ENCODE peak calls at places on chromosomes 4 and X, in seven cellular contexts. Z, B, C, E, U, T and A are unnamed samples.

GRCh38 chrX:70062961-70063550 is 799 bp downstream of the OTUD6A start:
- DNase-seq in Z (no peak), B (no peak), C (no peak), T (no peak), U (no peak), E (no peak), A (no peak)

GRCh38 chr4:176438401-176438800 is 118.6 kb downstream of the SPCS3 start:
- DNase-seq in B (no peak), E (no peak), T (no peak), U (no peak), Z (no peak), C (no peak), A (no peak)

GRCh38 chr4:25970241-25970675 is 56.2 kb downstream of the SMIM20 start:
- DNase-seq in T (peak), U (no peak), Z (peak), C (no peak), B (no peak), E (no peak), A (no peak)

GRCh38 chr4:4555916-4556315 is 14.1 kb upstream of the STX18 start:
- DNase-seq in B (no peak), Z (no peak), E (peak), T (no peak), C (no peak), U (no peak), A (no peak)

GRCh38 chrX:111098874-111099273 is 2.9 kb downstream of the PAK3 start:
- DNase-seq in E (peak), C (no peak), B (peak), Z (peak), U (peak), T (peak), A (peak)

GRCh38 chrX:34559325-34559724 is 97.8 kb downstream of the TMEM47 start:
- DNase-seq in B (no peak), U (no peak), T (no peak), C (peak), E (peak), Z (no peak), A (no peak)

GRCh38 chr4:54879576-54879975 is 221.8 kb downstream of the KIT start:
- DNase-seq in C (no peak), E (peak), T (no peak), B (no peak), Z (no peak), U (no peak), A (no peak)

GRCh38 chr4:170884965-170885583 is 795.3 kb upstream of the AADAT start:
- DNase-seq in Z (no peak), U (no peak), E (no peak), C (no peak), T (no peak), B (no peak), A (no peak)

GRCh38 chr4:37794046-37794445 is 32.4 kb upstream of the PGM2 start:
- DNase-seq in U (no peak), Z (no peak), B (no peak), T (no peak), E (peak), C (no peak), A (no peak)

GRCh38 chr4:184475096-184475461 is 729 bp upstream of the IRF2 start:
- DNase-seq in U (peak), B (peak), E (peak), C (peak), T (peak), Z (peak), A (peak)

GRCh38 chr4:149690726-149691125 is 124.9 kb downstream of the IQCM start:
- DNase-seq in C (no peak), U (no peak), Z (no peak), B (no peak), T (no peak), E (no peak), A (no peak)

GRCh38 chr4:16142598-16143295 is 58.9 kb upstream of the PROM1 start:
- DNase-seq in T (no peak), B (no peak), Z (no peak), C (no peak), U (no peak), E (no peak), A (no peak)

GRCh38 chr4:140251566-140251965 is 97.6 kb upstream of the MAML3 start:
- DNase-seq in U (no peak), B (no peak), Z (no peak), T (no peak), C (no peak), E (no peak), A (no peak)

GRCh38 chrX:155048997-155049619 is 21.8 kb downstream of the CMC4 start:
- DNase-seq in U (peak), T (no peak), E (peak), B (peak), Z (peak), C (peak), A (peak)

GRCh38 chr4:80393246-80393969 is 57.9 kb downstream of the CFAP299 start:
- DNase-seq in T (no peak), Z (no peak), U (no peak), B (no peak), E (peak), C (no peak), A (no peak)

GRCh38 chr4:123198706-123199105 is 197.9 kb upstream of the SPRY1 start:
- DNase-seq in B (no peak), E (no peak), U (no peak), Z (no peak), T (no peak), C (no peak), A (no peak)

GRCh38 chr4:99612281-99612680 is 37.7 kb downstream of the MTTP start:
- DNase-seq in U (no peak), C (no peak), E (no peak), B (no peak), T (no peak), Z (no peak), A (no peak)

GRCh38 chr4:3775011-3775410 is 8.8 kb downstream of the ADRA2C start:
- DNase-seq in C (no peak), E (no peak), T (no peak), B (no peak), U (no peak), Z (no peak), A (no peak)

GRCh38 chr4:125744891-125745364 is 430.2 kb downstream of the FAT4 start:
- DNase-seq in T (no peak), U (no peak), B (no peak), E (no peak), Z (no peak), C (no peak), A (no peak)

GRCh38 chr4:133968174-133968573 is 233.4 kb downstream of the PABPC4L start:
- DNase-seq in T (no peak), U (no peak), Z (no peak), E (no peak), B (no peak), C (peak), A (no peak)

GRCh38 chr4:172716291-172716690 is 452.3 kb upstream of the GALNT7 start:
- DNase-seq in T (no peak), Z (no peak), U (no peak), B (no peak), E (no peak), C (no peak), A (no peak)

GRCh38 chr4:189656551-189657165 is 284.0 kb upstream of the FRG1 start:
- DNase-seq in U (no peak), T (no peak), E (no peak), Z (no peak), B (no peak), C (no peak), A (no peak)

GRCh38 chrX:108332281-108332680 is 105.9 kb downstream of the COL4A6 start:
- DNase-seq in C (no peak), B (no peak), E (no peak), T (no peak), U (no peak), Z (no peak), A (no peak)

GRCh38 chrX:45735571-45735970 is 534.9 kb upstream of the DIPK2B start:
- DNase-seq in U (no peak), E (no peak), T (no peak), B (no peak), Z (no peak), C (peak), A (no peak)

GRCh38 chr4:2484993-2485392 is 16.1 kb downstream of the RNF4 start:
- DNase-seq in B (peak), Z (peak), U (no peak), E (no peak), T (peak), C (peak), A (no peak)

GRCh38 chr4:41369680-41370079 is 113.0 kb downstream of the UCHL1 start:
- DNase-seq in C (peak), Z (no peak), B (no peak), T (no peak), E (no peak), U (no peak), A (no peak)

GRCh38 chr4:163474027-163474426 is 473 bp upstream of the TKTL2 start:
- DNase-seq in E (no peak), T (no peak), Z (no peak), B (no peak), C (no peak), U (no peak), A (no peak)

GRCh38 chr4:66522244-66522643 is 852.0 kb upstream of the EPHA5 start:
- DNase-seq in B (no peak), Z (no peak), E (no peak), U (no peak), T (no peak), C (no peak), A (no peak)
- H3K27ac ChIP-seq in B (no peak), Z (no peak), E (no peak), U (no peak), T (no peak), C (no peak), A (no peak)

DNA sequence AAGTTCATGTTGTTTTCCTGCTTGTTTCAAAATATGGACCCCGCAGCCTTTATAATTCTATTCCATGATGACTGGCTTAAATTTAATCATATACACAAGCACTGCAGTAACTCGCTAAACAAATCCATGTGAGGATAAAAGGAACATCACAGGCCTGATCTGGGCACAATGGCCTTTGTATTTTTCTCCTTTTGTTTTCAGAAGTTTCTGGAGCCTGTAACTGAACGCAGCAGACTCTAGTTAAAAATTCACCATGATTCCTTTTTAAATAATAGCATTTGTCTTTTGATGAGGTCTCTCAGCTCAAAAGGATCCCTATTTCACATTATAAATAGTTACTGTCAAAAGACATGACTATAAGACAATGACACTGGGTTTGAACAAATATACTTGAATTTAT is 30.1 kb upstream of the TMEM184C start:
- DNase-seq in C (no peak), Z (no peak), B (no peak), E (no peak), T (no peak), U (no peak), A (no peak)
- H3K27ac ChIP-seq in C (no peak), Z (no peak), B (no peak), E (no peak), T (no peak), U (no peak), A (peak)

GRCh38 chrX:12970691-12971202 is 4.2 kb upstream of the TMSB4X start:
- DNase-seq in C (peak), T (no peak), E (peak), B (no peak), Z (no peak), U (peak), A (no peak)
- H3K27ac ChIP-seq in C (peak), T (peak), E (peak), B (peak), Z (peak), U (no peak), A (peak)

GRCh38 chrX:2631743-2632532 is 59.2 kb upstream of the CD99 start:
- DNase-seq in B (no peak), E (no peak), U (no peak), C (no peak), T (peak), Z (peak), A (no peak)
- H3K27ac ChIP-seq in B (no peak), E (no peak), U (no peak), C (no peak), T (peak), Z (peak), A (no peak)

DNA sequence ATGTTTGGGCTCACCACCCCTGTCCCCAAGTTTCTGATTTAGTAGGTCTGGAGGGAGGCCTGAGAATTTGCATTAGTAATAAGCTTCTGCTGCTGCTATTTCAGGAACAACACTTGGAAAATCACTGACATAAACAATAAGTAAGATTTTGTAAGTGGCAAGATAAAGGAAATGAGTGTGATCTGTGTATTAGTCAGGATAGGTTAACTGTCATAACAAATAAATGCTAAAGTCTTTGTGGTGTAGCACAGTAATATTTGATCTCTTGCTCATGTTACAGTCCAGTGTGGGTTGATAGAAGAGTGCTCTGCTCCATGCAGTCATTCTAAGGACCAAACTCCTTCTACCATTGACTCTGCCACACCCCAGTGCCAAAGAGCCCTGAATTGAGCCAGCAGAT is 67.0 kb downstream of the NHS start:
- DNase-seq in U (no peak), C (no peak), T (no peak), E (peak), B (no peak), Z (no peak), A (no peak)
- H3K27ac ChIP-seq in U (no peak), C (no peak), T (no peak), E (no peak), B (no peak), Z (no peak), A (no peak)